ENCODE peak calls at places on chromosomes 4 and X, in ten cellular contexts. N is progenitor cell of endocrine pancreas; H is choroid plexus epithelial cell; Y is fibroblast of mammary gland; O is IMR-90; V is omental fat pad; D is CD8-positive, alpha-beta T cell; T is body of pancreas; E is K562; F is upper lobe of left lung. K is an unnamed sample.

GRCh38 chrX:39613997-39614679 is 483.6 kb downstream of the BCOR start:
- DNase-seq in E (no peak), F (no peak), D (no peak), V (no peak), N (no peak), O (no peak), T (no peak), H (no peak), Y (no peak), K (no peak)

GRCh38 chr4:23320881-23321612 is 568.8 kb downstream of the PPARGC1A start:
- DNase-seq in H (no peak), O (no peak), V (no peak), N (no peak), T (no peak), E (no peak), Y (no peak), F (no peak), D (no peak), K (no peak)

GRCh38 chr4:157221426-157221894 is 932 bp downstream of the GRIA2 start:
- DNase-seq in D (no peak), H (no peak), V (no peak), T (no peak), N (no peak), O (no peak), F (no peak), E (no peak), Y (no peak), K (no peak)

GRCh38 chrX:120536056-120536455 is 24.7 kb downstream of the CUL4B start:
- DNase-seq in Y (no peak), E (no peak), F (no peak), T (no peak), D (no peak), N (no peak), V (no peak), H (no peak), O (no peak), K (no peak)

GRCh38 chr4:55733874-55734437 is 85.6 kb upstream of the EXOC1L start:
- DNase-seq in T (peak), F (no peak), V (peak), D (no peak), Y (peak), O (peak), H (peak), N (no peak), E (peak), K (peak)

GRCh38 chrX:84168095-84168494 is 19.9 kb downstream of the RPS6KA6 start:
- DNase-seq in E (no peak), F (no peak), Y (peak), T (no peak), N (no peak), O (peak), V (no peak), H (no peak), D (no peak), K (no peak)

GRCh38 chr4:2297606-2298517 is 36.0 kb upstream of the MXD4 start:
- DNase-seq in T (no peak), Y (no peak), V (no peak), D (peak), E (no peak), H (no peak), O (no peak), F (no peak), N (no peak), K (no peak)

GRCh38 chr4:163701915-163702314 is 207.4 kb downstream of the TMA16 start:
- DNase-seq in V (no peak), N (no peak), O (peak), Y (peak), H (peak), E (no peak), F (no peak), D (no peak), T (no peak), K (peak)

GRCh38 chrX:30910124-30910860 is 21.2 kb upstream of the TAB3 start:
- DNase-seq in F (no peak), O (peak), Y (peak), T (no peak), D (no peak), N (no peak), E (peak), H (peak), V (no peak), K (peak)

GRCh38 chrX:15903186-15903681 is 48.6 kb upstream of the AP1S2 start:
- DNase-seq in E (no peak), Y (no peak), D (no peak), T (no peak), V (no peak), H (no peak), O (no peak), N (no peak), F (no peak), K (no peak)

GRCh38 chr4:175637762-175638161 is 174.3 kb downstream of the GPM6A start:
- DNase-seq in O (no peak), H (no peak), D (no peak), T (no peak), N (no peak), V (no peak), E (no peak), Y (no peak), F (no peak), K (no peak)

GRCh38 chr4:89469930-89470375 is 162.4 kb upstream of the GPRIN3 start:
- DNase-seq in V (no peak), Y (peak), F (no peak), N (no peak), E (no peak), O (peak), T (no peak), H (peak), D (no peak), K (peak)

GRCh38 chr4:45199736-45200135 is 473.4 kb upstream of the GNPDA2 start:
- DNase-seq in F (no peak), V (no peak), Y (no peak), O (no peak), H (no peak), N (no peak), D (no peak), T (no peak), E (no peak), K (no peak)

GRCh38 chrX:6505960-6506359 is 29.0 kb downstream of the VCX3A start:
- DNase-seq in D (no peak), F (no peak), H (no peak), T (no peak), V (no peak), Y (no peak), N (no peak), E (no peak), O (no peak), K (no peak)

GRCh38 chrX:63930140-63930539 is 145.1 kb upstream of the ARHGEF9 start:
- DNase-seq in T (peak), N (no peak), H (peak), F (no peak), E (no peak), V (no peak), Y (peak), O (no peak), D (no peak), K (peak)
- TF ChIP-seq CTCF in T (peak), N (peak), H (peak), F (no peak), E (peak), V (no peak), Y (peak), O (peak), D (no peak), K (peak)

GRCh38 chrX:153736871-153737441 is 12.3 kb downstream of the ABCD1 start:
- DNase-seq in H (no peak), E (no peak), V (no peak), N (no peak), T (no peak), O (no peak), D (no peak), Y (no peak), F (no peak), K (no peak)

GRCh38 chrX:153733651-153734240 is 9.1 kb downstream of the ABCD1 start:
- DNase-seq in O (no peak), E (no peak), D (no peak), H (no peak), V (no peak), F (no peak), T (no peak), N (no peak), Y (no peak), K (no peak)

GRCh38 chrX:153734871-153735270 is 10.2 kb downstream of the ABCD1 start:
- DNase-seq in F (no peak), Y (no peak), N (no peak), T (no peak), D (no peak), O (no peak), E (no peak), V (no peak), H (no peak), K (no peak)

GRCh38 chrX:153736071-153736820 is 11.6 kb downstream of the ABCD1 start:
- DNase-seq in H (no peak), O (no peak), F (no peak), N (no peak), T (no peak), Y (no peak), E (no peak), V (no peak), D (no peak), K (no peak)

GRCh38 chrX:153735274-153735673 is 10.6 kb downstream of the ABCD1 start:
- DNase-seq in Y (no peak), H (peak), N (no peak), V (no peak), D (no peak), T (no peak), E (peak), O (no peak), F (no peak), K (no peak)
- TF ChIP-seq CTCF in Y (no peak), H (peak), N (no peak), V (no peak), D (no peak), T (no peak), E (peak), O (no peak), F (no peak), K (no peak)

DNA sequence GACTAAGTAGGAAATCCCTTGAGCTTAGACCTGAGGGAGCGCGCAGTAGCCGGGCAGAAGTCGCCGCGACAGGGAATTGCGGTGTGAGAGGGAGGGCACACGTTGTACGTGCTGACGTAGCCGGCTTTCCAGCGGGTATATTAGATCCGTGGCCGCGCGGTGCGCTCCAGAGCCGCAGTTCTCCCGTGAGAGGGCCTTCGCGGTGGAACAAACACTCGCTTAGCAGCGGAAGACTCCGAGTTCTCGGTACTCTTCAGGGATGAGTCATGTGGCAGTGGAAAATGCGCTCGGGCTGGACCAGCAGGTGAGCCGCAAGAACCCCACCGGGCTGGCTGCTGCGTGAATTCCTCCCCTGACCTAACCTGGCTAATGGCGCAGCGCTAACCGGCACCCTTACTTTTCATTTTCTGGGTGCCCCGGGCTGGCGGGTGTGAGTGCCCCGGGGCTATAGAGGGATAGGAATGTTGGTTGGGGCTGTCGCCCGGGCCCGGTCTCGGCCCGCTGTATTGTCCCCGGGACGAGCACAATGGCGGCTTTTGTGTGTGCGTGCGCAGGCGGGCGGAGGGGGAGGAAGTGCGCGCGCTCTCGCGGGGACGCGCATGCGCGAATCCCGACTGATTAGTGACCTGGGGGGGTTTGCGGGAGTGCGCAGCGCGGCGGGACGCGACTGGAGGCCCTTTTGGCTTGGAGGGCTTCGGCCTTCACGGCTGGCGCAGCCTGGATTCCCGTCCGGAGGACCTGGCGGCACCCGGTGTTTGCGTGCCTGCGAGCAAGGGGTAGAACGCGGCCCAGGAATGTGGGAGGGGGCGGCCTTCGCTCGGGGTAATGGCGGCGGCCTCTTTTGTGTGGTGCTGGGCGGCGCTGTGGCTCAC is at the start of gene DDX3X:
- DNase-seq in T (peak), E (peak), H (peak), Y (peak), D (peak), F (peak), V (peak), N (peak), O (peak), K (peak)
- TF ChIP-seq CTCF in T (peak), E (peak), H (peak), Y (peak), D (peak), F (peak), V (peak), N (no peak), O (peak), K (no peak)

GRCh38 chrX:80335062-80335830 is 85.0 kb upstream of the TENT5D start:
- DNase-seq in O (no peak), V (no peak), Y (peak), E (peak), F (peak), T (peak), D (no peak), N (no peak), H (no peak), K (peak)
- TF ChIP-seq CTCF in O (no peak), V (no peak), Y (no peak), E (no peak), F (no peak), T (no peak), D (no peak), N (no peak), H (no peak), K (no peak)

GRCh38 chr4:159764343-159764952 is 661.6 kb downstream of the RAPGEF2 start:
- DNase-seq in F (no peak), N (peak), V (no peak), O (no peak), E (peak), D (no peak), T (peak), Y (peak), H (peak), K (peak)
- TF ChIP-seq CTCF in F (peak), N (peak), V (no peak), O (peak), E (no peak), D (no peak), T (peak), Y (peak), H (peak), K (peak)

GRCh38 chr4:12674184-12674583 is 810.0 kb downstream of the RAB28 start:
- DNase-seq in E (no peak), Y (no peak), D (no peak), F (no peak), N (no peak), H (no peak), O (no peak), V (no peak), T (no peak), K (no peak)

DNA sequence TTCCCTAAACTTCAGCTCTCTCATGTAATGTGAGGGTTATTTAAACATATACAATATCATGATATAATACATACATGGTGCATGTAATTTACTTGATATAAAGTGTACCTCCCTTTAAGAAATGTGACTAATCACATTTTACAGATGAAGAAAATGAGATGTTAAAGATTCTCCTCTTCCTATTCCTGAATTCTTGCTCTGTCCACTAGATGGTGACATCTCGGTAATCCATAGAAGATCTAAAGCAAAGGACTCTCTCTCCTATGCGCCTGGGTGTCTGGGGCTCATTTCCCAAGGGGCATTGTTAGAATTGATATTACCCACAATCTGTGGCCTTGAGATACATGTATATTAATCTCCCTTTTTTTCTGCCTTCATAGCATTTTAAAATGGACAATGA is 804.9 kb downstream of the RAB28 start:
- DNase-seq in D (no peak), H (no peak), T (no peak), N (no peak), O (no peak), Y (peak), F (no peak), V (no peak), E (no peak), K (peak)
- TF ChIP-seq CTCF in D (no peak), H (no peak), T (no peak), N (peak), O (no peak), Y (peak), F (no peak), V (no peak), E (no peak), K (peak)